ENCODE peak calls at places on chromosomes 2 and 18, in five cellular contexts. I, J, B, Y and T are unnamed samples.

GRCh38 chr2:20487030-20487391 is 40.1 kb downstream of the RHOB start:
- DNase-seq in Y (no peak), B (no peak), J (no peak), I (peak), T (no peak)

GRCh38 chr2:36356199-36356989 is 816 bp downstream of the CRIM1 start:
- DNase-seq in J (no peak), I (peak), B (no peak), Y (no peak), T (no peak)

GRCh38 chr18:55287146-55287806 is 300.7 kb downstream of the TCF4 start:
- DNase-seq in J (no peak), Y (no peak), B (no peak), I (no peak), T (no peak)

GRCh38 chr2:117967981-117968723 is 45.7 kb downstream of the CCDC93 start:
- DNase-seq in B (no peak), I (no peak), J (no peak), Y (no peak), T (no peak)

GRCh38 chr18:9715974-9716373 is 7.9 kb downstream of the RAB31 start:
- DNase-seq in I (no peak), J (no peak), B (no peak), Y (no peak), T (no peak)

GRCh38 chr2:216621292-216621691 is 11.9 kb upstream of the IGFBP2 start:
- DNase-seq in Y (no peak), B (no peak), J (no peak), I (no peak), T (no peak)

GRCh38 chr2:240236217-240237111 is 96.0 kb upstream of the OTOS start:
- DNase-seq in I (no peak), J (no peak), B (no peak), Y (no peak), T (no peak)

GRCh38 chr2:111119004-111119846 is 1.5 kb upstream of the BCL2L11 start:
- DNase-seq in B (no peak), Y (no peak), I (peak), J (no peak), T (no peak)

GRCh38 chr2:238272156-238272555 is 16.3 kb downstream of the PER2 start:
- DNase-seq in Y (no peak), I (no peak), B (no peak), J (no peak), T (no peak)

DNA sequence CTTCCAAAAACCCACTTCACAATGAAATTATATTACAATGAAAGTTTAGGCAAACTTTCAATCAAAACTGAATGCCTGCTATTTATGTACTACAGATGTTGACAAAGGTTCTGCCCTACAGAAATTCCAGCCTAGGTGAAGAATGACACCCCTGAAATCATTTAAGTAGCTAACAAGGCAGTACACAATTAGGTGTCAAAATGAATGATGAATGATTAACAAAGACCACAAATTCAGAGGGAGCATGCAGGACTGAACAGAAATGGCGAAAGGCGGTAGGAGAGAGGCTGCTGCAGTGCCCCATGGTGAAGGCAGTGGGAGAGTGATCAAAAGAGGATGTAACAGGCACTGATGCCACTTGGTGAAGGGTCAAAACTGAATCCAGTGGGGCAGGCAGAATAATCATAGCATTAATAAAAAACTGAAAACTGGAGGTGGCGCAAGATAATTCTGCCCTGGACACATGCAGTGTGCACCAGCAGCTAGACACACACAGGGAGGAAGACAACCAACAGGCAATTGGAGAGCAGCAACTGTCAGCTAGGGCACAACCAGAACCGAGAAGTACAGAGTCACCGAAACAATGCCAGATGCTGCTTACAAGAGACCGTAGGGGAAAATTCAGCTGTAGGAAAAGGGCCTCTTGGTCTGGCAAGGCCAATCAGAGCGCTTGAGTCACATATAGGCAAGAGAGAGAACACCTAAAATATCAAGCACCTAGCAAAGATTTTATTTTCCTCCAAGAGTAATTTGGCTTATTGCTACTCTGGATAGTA is 4.5 kb downstream of the TMEM131 start:
- DNase-seq in I (no peak), Y (no peak), J (no peak), B (no peak), T (no peak)
- TF ChIP-seq POLR2A in I (no peak), Y (no peak), J (no peak), B (no peak), T (no peak)

GRCh38 chr2:231679906-231680283 is 28.4 kb upstream of the PTMA start:
- DNase-seq in J (no peak), B (no peak), I (no peak), Y (no peak), T (no peak)

GRCh38 chr2:231682546-231683291 is 25.6 kb upstream of the PTMA start:
- DNase-seq in B (no peak), Y (no peak), I (no peak), J (no peak), T (no peak)

GRCh38 chr2:231679131-231679530 is 29.2 kb upstream of the PTMA start:
- DNase-seq in B (no peak), I (no peak), J (no peak), Y (no peak), T (no peak)

GRCh38 chr2:231680284-231680991 is 27.9 kb upstream of the PTMA start:
- DNase-seq in J (no peak), Y (no peak), B (no peak), I (no peak), T (no peak)

DNA sequence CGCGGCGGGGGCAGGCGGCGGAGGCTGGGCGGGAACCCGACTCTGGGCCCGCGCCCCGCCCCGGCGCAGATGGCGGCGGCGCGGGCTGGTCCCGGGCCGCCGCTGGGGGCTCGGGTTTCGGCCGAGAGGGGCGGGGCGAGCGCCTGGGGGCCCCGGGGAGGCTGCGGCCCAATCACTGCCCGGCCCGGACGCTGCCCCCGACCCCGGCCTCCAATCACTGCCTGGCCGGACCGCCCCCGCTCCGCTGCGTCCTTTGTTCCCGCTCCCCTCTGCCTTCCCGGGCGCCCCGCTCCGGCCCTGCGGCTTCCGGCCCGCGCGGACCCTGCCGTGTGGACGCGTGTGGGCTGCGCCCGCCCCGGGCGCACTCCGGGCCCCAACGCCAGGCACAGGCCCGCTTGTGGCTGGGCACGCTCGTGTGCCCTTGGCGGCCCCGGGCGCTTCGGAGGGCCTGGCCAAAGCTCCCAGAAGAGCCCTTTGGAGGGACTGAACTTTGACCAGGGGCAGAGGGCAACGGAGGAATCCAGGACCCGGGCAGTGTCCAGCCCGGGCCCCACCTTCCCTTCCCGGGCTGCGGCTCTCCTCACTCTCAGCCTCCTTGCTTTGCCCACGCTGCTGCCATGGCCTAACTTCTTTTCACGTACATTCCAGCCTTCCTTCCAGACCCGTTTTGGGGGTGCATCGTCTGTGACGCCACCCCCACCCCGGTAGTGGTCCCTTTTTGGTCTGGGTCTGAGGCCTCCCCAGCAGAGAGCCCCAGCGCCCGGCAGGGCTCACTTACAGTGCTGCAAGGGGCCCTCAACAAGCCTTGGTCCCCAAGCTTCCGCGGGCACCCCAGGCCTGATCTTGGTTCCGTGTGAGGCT is 27.1 kb upstream of the PTMA start:
- DNase-seq in I (peak), Y (peak), J (no peak), B (peak), T (peak)
- TF ChIP-seq POLR2A in I (peak), Y (peak), J (peak), B (no peak), T (peak)

GRCh38 chr2:24792874-24793751 is at the start of the genes CENPO and PTRHD1:
- DNase-seq in I (peak), B (peak), Y (peak), J (peak), T (peak)
- TF ChIP-seq POLR2A in I (no peak), B (peak), Y (peak), J (peak), T (peak)

GRCh38 chr18:25234740-25235345 is 117.1 kb downstream of the ZNF521 start:
- DNase-seq in J (no peak), I (no peak), Y (no peak), B (no peak), T (no peak)

GRCh38 chr18:25234363-25234639 is 117.7 kb downstream of the ZNF521 start:
- DNase-seq in J (no peak), B (no peak), Y (no peak), I (no peak), T (no peak)

GRCh38 chr18:25231327-25231691 is 120.7 kb downstream of the ZNF521 start:
- DNase-seq in B (no peak), Y (no peak), I (peak), J (no peak), T (no peak)

GRCh38 chr18:25235648-25236047 is 116.3 kb downstream of the ZNF521 start:
- DNase-seq in J (no peak), Y (no peak), B (no peak), I (no peak), T (no peak)

GRCh38 chr18:25233582-25234362 is 118.2 kb downstream of the ZNF521 start:
- DNase-seq in J (no peak), Y (no peak), B (peak), I (no peak), T (no peak)
- TF ChIP-seq POLR2A in J (no peak), Y (no peak), B (no peak), I (no peak), T (no peak)